ENCODE peak calls at places on chromosomes 16 and 17, in five cellular contexts. One of them, this sample, is unnamed.

GRCh38 chr17:82457071-82457789 is 1.3 kb upstream of the NARF start:
- DNase-seq in stimulated activated CD8-positive, alpha-beta memory T cell treated with anti-CD3 and anti-CD28 coated beads, Interleukin-2, amount 100 ng/mL, for 1 hour: no peak
- DNase-seq in LHCN-M2: no peak
- DNase-seq in HT1080: no peak
- DNase-seq in GM10248: no peak
- DNase-seq in this sample: no peak

GRCh38 chr17:42563543-42563942 is 1.6 kb downstream of the COASY start:
- DNase-seq in HT1080: peak
- DNase-seq in stimulated activated CD8-positive, alpha-beta memory T cell treated with anti-CD3 and anti-CD28 coated beads, Interleukin-2, amount 100 ng/mL, for 1 hour: no peak
- DNase-seq in GM10248: no peak
- DNase-seq in LHCN-M2: peak
- DNase-seq in this sample: no peak

GRCh38 chr17:40485851-40486512 is 15.4 kb downstream of the TNS4 start:
- DNase-seq in HT1080: peak
- DNase-seq in stimulated activated CD8-positive, alpha-beta memory T cell treated with anti-CD3 and anti-CD28 coated beads, Interleukin-2, amount 100 ng/mL, for 1 hour: no peak
- DNase-seq in GM10248: no peak
- DNase-seq in LHCN-M2: peak
- DNase-seq in this sample: no peak

GRCh38 chr16:89588413-89589109 is 13.0 kb downstream of the CPNE7 start:
- DNase-seq in HT1080: no peak
- DNase-seq in stimulated activated CD8-positive, alpha-beta memory T cell treated with anti-CD3 and anti-CD28 coated beads, Interleukin-2, amount 100 ng/mL, for 1 hour: no peak
- DNase-seq in LHCN-M2: no peak
- DNase-seq in GM10248: no peak
- DNase-seq in this sample: no peak

GRCh38 chr17:67063146-67063545 is 18.8 kb downstream of the CACNG1 start:
- DNase-seq in stimulated activated CD8-positive, alpha-beta memory T cell treated with anti-CD3 and anti-CD28 coated beads, Interleukin-2, amount 100 ng/mL, for 1 hour: no peak
- DNase-seq in LHCN-M2: no peak
- DNase-seq in GM10248: no peak
- DNase-seq in HT1080: no peak
- DNase-seq in this sample: no peak

GRCh38 chr16:425082-425718 is at the start of gene RAB11FIP3:
- DNase-seq in stimulated activated CD8-positive, alpha-beta memory T cell treated with anti-CD3 and anti-CD28 coated beads, Interleukin-2, amount 100 ng/mL, for 1 hour: peak
- DNase-seq in GM10248: peak
- DNase-seq in HT1080: peak
- DNase-seq in LHCN-M2: peak
- DNase-seq in this sample: peak

GRCh38 chr16:27690604-27691003 is 140.7 kb downstream of the KATNIP start:
- DNase-seq in GM10248: peak
- DNase-seq in stimulated activated CD8-positive, alpha-beta memory T cell treated with anti-CD3 and anti-CD28 coated beads, Interleukin-2, amount 100 ng/mL, for 1 hour: no peak
- DNase-seq in LHCN-M2: peak
- DNase-seq in HT1080: peak
- DNase-seq in this sample: peak

GRCh38 chr17:67044016-67044772 is at the start of gene CACNG1:
- DNase-seq in LHCN-M2: no peak
- DNase-seq in HT1080: no peak
- DNase-seq in stimulated activated CD8-positive, alpha-beta memory T cell treated with anti-CD3 and anti-CD28 coated beads, Interleukin-2, amount 100 ng/mL, for 1 hour: no peak
- DNase-seq in GM10248: no peak
- DNase-seq in this sample: no peak

GRCh38 chr16:15043344-15043743 is 12.5 kb downstream of the NTAN1 start:
- DNase-seq in GM10248: no peak
- DNase-seq in LHCN-M2: peak
- DNase-seq in HT1080: no peak
- DNase-seq in stimulated activated CD8-positive, alpha-beta memory T cell treated with anti-CD3 and anti-CD28 coated beads, Interleukin-2, amount 100 ng/mL, for 1 hour: no peak
- DNase-seq in this sample: no peak

GRCh38 chr17:58367462-58367861 is 15.5 kb upstream of the SUPT4H1 start:
- DNase-seq in GM10248: no peak
- DNase-seq in stimulated activated CD8-positive, alpha-beta memory T cell treated with anti-CD3 and anti-CD28 coated beads, Interleukin-2, amount 100 ng/mL, for 1 hour: no peak
- DNase-seq in LHCN-M2: no peak
- DNase-seq in HT1080: no peak
- DNase-seq in this sample: no peak

GRCh38 chr16:2229091-2229490 is 5.7 kb downstream of the E4F1 start:
- DNase-seq in stimulated activated CD8-positive, alpha-beta memory T cell treated with anti-CD3 and anti-CD28 coated beads, Interleukin-2, amount 100 ng/mL, for 1 hour: no peak
- DNase-seq in HT1080: no peak
- DNase-seq in LHCN-M2: no peak
- DNase-seq in GM10248: no peak
- DNase-seq in this sample: no peak

GRCh38 chr17:39352511-39352910 is 48.9 kb downstream of the FBXL20 start:
- DNase-seq in GM10248: no peak
- DNase-seq in LHCN-M2: no peak
- DNase-seq in stimulated activated CD8-positive, alpha-beta memory T cell treated with anti-CD3 and anti-CD28 coated beads, Interleukin-2, amount 100 ng/mL, for 1 hour: no peak
- DNase-seq in HT1080: no peak
- DNase-seq in this sample: no peak

GRCh38 chr17:72466199-72466598 is 345.4 kb downstream of the SOX9 start:
- DNase-seq in stimulated activated CD8-positive, alpha-beta memory T cell treated with anti-CD3 and anti-CD28 coated beads, Interleukin-2, amount 100 ng/mL, for 1 hour: no peak
- DNase-seq in GM10248: peak
- DNase-seq in LHCN-M2: peak
- DNase-seq in HT1080: peak
- DNase-seq in this sample: no peak

GRCh38 chr16:30697264-30698138 is 1.5 kb upstream of the SRCAP start:
- DNase-seq in LHCN-M2: no peak
- DNase-seq in HT1080: no peak
- DNase-seq in stimulated activated CD8-positive, alpha-beta memory T cell treated with anti-CD3 and anti-CD28 coated beads, Interleukin-2, amount 100 ng/mL, for 1 hour: no peak
- DNase-seq in GM10248: peak
- DNase-seq in this sample: peak

GRCh38 chr17:48541574-48542113 is 3.3 kb downstream of the HOXB2 start:
- DNase-seq in GM10248: peak
- DNase-seq in stimulated activated CD8-positive, alpha-beta memory T cell treated with anti-CD3 and anti-CD28 coated beads, Interleukin-2, amount 100 ng/mL, for 1 hour: no peak
- DNase-seq in LHCN-M2: peak
- DNase-seq in HT1080: peak
- DNase-seq in this sample: peak

GRCh38 chr17:35931794-35932419 is 1.3 kb upstream of the RDM1 start:
- DNase-seq in stimulated activated CD8-positive, alpha-beta memory T cell treated with anti-CD3 and anti-CD28 coated beads, Interleukin-2, amount 100 ng/mL, for 1 hour: no peak
- DNase-seq in LHCN-M2: no peak
- DNase-seq in HT1080: peak
- DNase-seq in GM10248: no peak
- DNase-seq in this sample: no peak

GRCh38 chr17:63837480-63837879 is 5.0 kb downstream of the SMARCD2 start:
- DNase-seq in LHCN-M2: no peak
- DNase-seq in stimulated activated CD8-positive, alpha-beta memory T cell treated with anti-CD3 and anti-CD28 coated beads, Interleukin-2, amount 100 ng/mL, for 1 hour: no peak
- DNase-seq in HT1080: no peak
- DNase-seq in GM10248: no peak
- DNase-seq in this sample: no peak

GRCh38 chr17:72602517-72603345 is 481.9 kb downstream of the SOX9 start:
- DNase-seq in GM10248: no peak
- DNase-seq in stimulated activated CD8-positive, alpha-beta memory T cell treated with anti-CD3 and anti-CD28 coated beads, Interleukin-2, amount 100 ng/mL, for 1 hour: no peak
- DNase-seq in LHCN-M2: peak
- DNase-seq in HT1080: peak
- DNase-seq in this sample: no peak

GRCh38 chr17:66543526-66543925 is 241.1 kb downstream of the PRKCA start:
- DNase-seq in HT1080: no peak
- DNase-seq in LHCN-M2: peak
- DNase-seq in GM10248: no peak
- DNase-seq in stimulated activated CD8-positive, alpha-beta memory T cell treated with anti-CD3 and anti-CD28 coated beads, Interleukin-2, amount 100 ng/mL, for 1 hour: no peak
- DNase-seq in this sample: no peak

GRCh38 chr16:87140211-87141200 is 176.7 kb downstream of the C16orf95 start:
- DNase-seq in HT1080: no peak
- DNase-seq in stimulated activated CD8-positive, alpha-beta memory T cell treated with anti-CD3 and anti-CD28 coated beads, Interleukin-2, amount 100 ng/mL, for 1 hour: no peak
- DNase-seq in GM10248: no peak
- DNase-seq in LHCN-M2: no peak
- DNase-seq in this sample: no peak

GRCh38 chr17:63246344-63246743 is 199.8 kb downstream of the CYB561 start:
- DNase-seq in LHCN-M2: no peak
- DNase-seq in HT1080: no peak
- DNase-seq in stimulated activated CD8-positive, alpha-beta memory T cell treated with anti-CD3 and anti-CD28 coated beads, Interleukin-2, amount 100 ng/mL, for 1 hour: no peak
- DNase-seq in GM10248: no peak
- DNase-seq in this sample: no peak

GRCh38 chr17:44002141-44002848 is 2.1 kb upstream of the NAGS start:
- DNase-seq in GM10248: no peak
- DNase-seq in stimulated activated CD8-positive, alpha-beta memory T cell treated with anti-CD3 and anti-CD28 coated beads, Interleukin-2, amount 100 ng/mL, for 1 hour: no peak
- DNase-seq in HT1080: peak
- DNase-seq in LHCN-M2: peak
- DNase-seq in this sample: no peak

GRCh38 chr16:84800118-84800517 is 19.7 kb upstream of the CRISPLD2 start:
- DNase-seq in HT1080: no peak
- DNase-seq in LHCN-M2: no peak
- DNase-seq in stimulated activated CD8-positive, alpha-beta memory T cell treated with anti-CD3 and anti-CD28 coated beads, Interleukin-2, amount 100 ng/mL, for 1 hour: no peak
- DNase-seq in GM10248: no peak
- DNase-seq in this sample: no peak

GRCh38 chr17:3004925-3005324 is 58.5 kb downstream of the OR1D5 start:
- DNase-seq in stimulated activated CD8-positive, alpha-beta memory T cell treated with anti-CD3 and anti-CD28 coated beads, Interleukin-2, amount 100 ng/mL, for 1 hour: no peak
- DNase-seq in HT1080: no peak
- DNase-seq in LHCN-M2: no peak
- DNase-seq in GM10248: no peak
- DNase-seq in this sample: peak

GRCh38 chr17:44749076-44750020 is 9.4 kb upstream of the ADAM11 start:
- DNase-seq in stimulated activated CD8-positive, alpha-beta memory T cell treated with anti-CD3 and anti-CD28 coated beads, Interleukin-2, amount 100 ng/mL, for 1 hour: no peak
- DNase-seq in GM10248: no peak
- DNase-seq in LHCN-M2: no peak
- DNase-seq in HT1080: no peak
- DNase-seq in this sample: no peak

GRCh38 chr16:52773026-52773425 is 226.1 kb upstream of the TOX3 start:
- DNase-seq in LHCN-M2: no peak
- DNase-seq in GM10248: no peak
- DNase-seq in stimulated activated CD8-positive, alpha-beta memory T cell treated with anti-CD3 and anti-CD28 coated beads, Interleukin-2, amount 100 ng/mL, for 1 hour: no peak
- DNase-seq in HT1080: no peak
- DNase-seq in this sample: no peak

GRCh38 chr16:75138636-75139035 is 9.7 kb upstream of the ZFP1 start:
- DNase-seq in stimulated activated CD8-positive, alpha-beta memory T cell treated with anti-CD3 and anti-CD28 coated beads, Interleukin-2, amount 100 ng/mL, for 1 hour: no peak
- DNase-seq in HT1080: peak
- DNase-seq in GM10248: no peak
- DNase-seq in LHCN-M2: no peak
- DNase-seq in this sample: no peak

GRCh38 chr16:17590711-17591654 is 120.2 kb upstream of the XYLT1 start:
- DNase-seq in LHCN-M2: no peak
- DNase-seq in stimulated activated CD8-positive, alpha-beta memory T cell treated with anti-CD3 and anti-CD28 coated beads, Interleukin-2, amount 100 ng/mL, for 1 hour: no peak
- DNase-seq in HT1080: no peak
- DNase-seq in GM10248: no peak
- DNase-seq in this sample: no peak

GRCh38 chr17:61248399-61248798 is 151.2 kb upstream of the TBX2 start:
- DNase-seq in HT1080: no peak
- DNase-seq in GM10248: no peak
- DNase-seq in stimulated activated CD8-positive, alpha-beta memory T cell treated with anti-CD3 and anti-CD28 coated beads, Interleukin-2, amount 100 ng/mL, for 1 hour: no peak
- DNase-seq in LHCN-M2: peak
- DNase-seq in this sample: no peak

GRCh38 chr16:6836771-6837170 is 495.9 kb upstream of the RBFOX1 start:
- DNase-seq in stimulated activated CD8-positive, alpha-beta memory T cell treated with anti-CD3 and anti-CD28 coated beads, Interleukin-2, amount 100 ng/mL, for 1 hour: no peak
- DNase-seq in HT1080: peak
- DNase-seq in GM10248: no peak
- DNase-seq in LHCN-M2: no peak
- DNase-seq in this sample: no peak

GRCh38 chr17:80889231-80889896 is 102.3 kb upstream of the CHMP6 start:
- DNase-seq in stimulated activated CD8-positive, alpha-beta memory T cell treated with anti-CD3 and anti-CD28 coated beads, Interleukin-2, amount 100 ng/mL, for 1 hour: no peak
- DNase-seq in LHCN-M2: no peak
- DNase-seq in HT1080: no peak
- DNase-seq in GM10248: no peak
- DNase-seq in this sample: no peak

GRCh38 chr17:17127730-17128291 is 78.3 kb downstream of the PLD6 start:
- DNase-seq in LHCN-M2: no peak
- DNase-seq in HT1080: no peak
- DNase-seq in stimulated activated CD8-positive, alpha-beta memory T cell treated with anti-CD3 and anti-CD28 coated beads, Interleukin-2, amount 100 ng/mL, for 1 hour: no peak
- DNase-seq in GM10248: no peak
- DNase-seq in this sample: no peak

This sample was measured in germinal center.